ENCODE peak calls at places on chromosomes 12 and 14, in seven cellular contexts. R, Q, O, H, E, W and A are unnamed samples. For H4K20me1, the result is how much of the 10 kb centered on the place peaks cover.

GRCh38 chr12:14716848-14717444 is 20.5 kb upstream of the GUCY2C start:
- DNase-seq in E (peak), W (peak), Q (peak), O (peak), H (peak), R (peak), A (peak)

GRCh38 chr14:55556929-55557623 is 22.9 kb upstream of the KTN1 start:
- DNase-seq in H (peak), Q (peak), E (peak), R (no peak), O (peak), W (peak), A (no peak)

GRCh38 chr12:116919706-116920485 is 9.1 kb downstream of the FBXW8 start:
- DNase-seq in E (no peak), H (no peak), W (no peak), R (no peak), Q (no peak), O (no peak), A (no peak)

GRCh38 chr14:59871166-59871495 is 555 bp upstream of the RTN1 start:
- DNase-seq in R (no peak), Q (no peak), W (no peak), E (no peak), O (no peak), H (no peak), A (no peak)

GRCh38 chr14:29637406-29637805 is 290.2 kb downstream of the PRKD1 start:
- DNase-seq in Q (peak), H (peak), W (peak), E (no peak), O (peak), R (no peak), A (no peak)

GRCh38 chr12:94171595-94171930 is 23.2 kb downstream of the PLXNC1 start:
- DNase-seq in H (peak), O (peak), E (no peak), W (peak), Q (peak), R (no peak), A (no peak)

GRCh38 chr14:25537846-25538455 is 488.0 kb upstream of the STXBP6 start:
- DNase-seq in O (peak), W (no peak), R (peak), H (no peak), Q (no peak), E (peak), A (peak)

GRCh38 chr14:100673085-100673806 is 53.4 kb upstream of the DLK1 start:
- DNase-seq in W (no peak), R (no peak), E (peak), O (no peak), Q (no peak), H (no peak), A (no peak)

GRCh38 chr14:87014854-87015253 is 978.1 kb downstream of the GALC start:
- DNase-seq in R (no peak), W (no peak), E (no peak), H (no peak), O (no peak), Q (no peak), A (peak)

GRCh38 chr12:63362801-63363200 is 211.8 kb upstream of the AVPR1A start:
- DNase-seq in H (no peak), Q (peak), W (peak), O (no peak), R (no peak), E (no peak), A (no peak)

GRCh38 chr14:64507376-64508156 is 3.0 kb downstream of the ZBTB1 start:
- DNase-seq in W (peak), H (peak), Q (peak), E (no peak), R (no peak), O (peak), A (peak)

GRCh38 chr14:53999061-53999488 is 42.5 kb upstream of the BMP4 start:
- DNase-seq in W (peak), E (peak), H (peak), Q (peak), R (no peak), O (peak), A (no peak)

GRCh38 chr14:102538598-102539543 is 29.3 kb upstream of the ANKRD9 start:
- DNase-seq in W (no peak), R (no peak), E (no peak), O (no peak), Q (no peak), H (no peak), A (no peak)

GRCh38 chr14:62373889-62374394 is 611.7 kb downstream of the SNAPC1 start:
- DNase-seq in W (peak), E (no peak), Q (peak), R (no peak), O (no peak), H (peak), A (no peak)

GRCh38 chr12:3061129-3061857 is 15.9 kb upstream of the TSPAN9 start:
- DNase-seq in H (peak), Q (peak), E (no peak), W (peak), R (no peak), O (peak), A (no peak)

GRCh38 chr14:54594531-54594930 is 27.6 kb downstream of the SAMD4A start:
- DNase-seq in E (no peak), W (peak), O (peak), H (no peak), Q (peak), R (no peak), A (no peak)

GRCh38 chr14:95104911-95105310 is 52.4 kb downstream of the DICER1 start:
- DNase-seq in R (no peak), W (no peak), E (no peak), O (no peak), Q (no peak), H (no peak), A (no peak)

GRCh38 chr14:56120091-56120632 is 2.0 kb downstream of the PELI2 start:
- DNase-seq in H (peak), O (peak), R (no peak), E (peak), Q (no peak), W (no peak), A (no peak)

GRCh38 chr12:70948976-70949336 is 28.4 kb upstream of the PTPRR start:
- DNase-seq in O (no peak), Q (no peak), R (no peak), W (no peak), E (no peak), H (no peak), A (no peak)

GRCh38 chr12:108302471-108303311 is 36.4 kb downstream of the CMKLR1 start:
- DNase-seq in O (peak), H (no peak), E (peak), Q (peak), W (peak), R (no peak), A (no peak)

GRCh38 chr12:112236786-112237185 is 111.4 kb downstream of the TRAFD1 start:
- DNase-seq in Q (no peak), H (no peak), O (no peak), E (no peak), W (no peak), R (no peak), A (no peak)

GRCh38 chr14:79018846-79019245 is 848.7 kb downstream of the NRXN3 start:
- DNase-seq in Q (peak), H (peak), R (no peak), W (peak), E (no peak), O (peak), A (no peak)

GRCh38 chr12:48796976-48797375 is 8.1 kb upstream of the ADCY6 start:
- DNase-seq in E (no peak), R (no peak), W (peak), O (peak), H (no peak), Q (peak), A (no peak)

GRCh38 chr12:44833561-44833960 is 42.6 kb downstream of the NELL2 start:
- DNase-seq in H (no peak), E (peak), W (no peak), O (no peak), R (no peak), Q (no peak), A (no peak)

GRCh38 chr12:114935658-114936057 is 251.7 kb upstream of the TBX3 start:
- DNase-seq in H (no peak), Q (no peak), W (no peak), E (no peak), O (no peak), R (no peak), A (no peak)

GRCh38 chr12:108856428-108857157 is 790 bp downstream of the SSH1 start:
- DNase-seq in O (peak), Q (peak), E (peak), W (peak), R (peak), H (peak), A (peak)

GRCh38 chr14:97824218-97824617 is 1027.0 kb downstream of the VRK1 start:
- DNase-seq in H (no peak), E (no peak), R (no peak), Q (no peak), W (no peak), O (no peak), A (peak)

GRCh38 chr14:56359245-56359644 is 220.4 kb upstream of the TMEM260 start:
- DNase-seq in Q (no peak), R (peak), H (no peak), E (no peak), W (no peak), O (no peak), A (no peak)

GRCh38 chr12:27081668-27082091 is 698 bp downstream of the C12orf71 start:
- DNase-seq in Q (no peak), E (peak), O (peak), H (peak), R (no peak), W (no peak), A (no peak)

GRCh38 chr12:43401096-43401495 is 150.9 kb downstream of the ADAMTS20 start:
- DNase-seq in H (no peak), E (no peak), R (no peak), W (no peak), Q (no peak), O (no peak), A (no peak)

DNA sequence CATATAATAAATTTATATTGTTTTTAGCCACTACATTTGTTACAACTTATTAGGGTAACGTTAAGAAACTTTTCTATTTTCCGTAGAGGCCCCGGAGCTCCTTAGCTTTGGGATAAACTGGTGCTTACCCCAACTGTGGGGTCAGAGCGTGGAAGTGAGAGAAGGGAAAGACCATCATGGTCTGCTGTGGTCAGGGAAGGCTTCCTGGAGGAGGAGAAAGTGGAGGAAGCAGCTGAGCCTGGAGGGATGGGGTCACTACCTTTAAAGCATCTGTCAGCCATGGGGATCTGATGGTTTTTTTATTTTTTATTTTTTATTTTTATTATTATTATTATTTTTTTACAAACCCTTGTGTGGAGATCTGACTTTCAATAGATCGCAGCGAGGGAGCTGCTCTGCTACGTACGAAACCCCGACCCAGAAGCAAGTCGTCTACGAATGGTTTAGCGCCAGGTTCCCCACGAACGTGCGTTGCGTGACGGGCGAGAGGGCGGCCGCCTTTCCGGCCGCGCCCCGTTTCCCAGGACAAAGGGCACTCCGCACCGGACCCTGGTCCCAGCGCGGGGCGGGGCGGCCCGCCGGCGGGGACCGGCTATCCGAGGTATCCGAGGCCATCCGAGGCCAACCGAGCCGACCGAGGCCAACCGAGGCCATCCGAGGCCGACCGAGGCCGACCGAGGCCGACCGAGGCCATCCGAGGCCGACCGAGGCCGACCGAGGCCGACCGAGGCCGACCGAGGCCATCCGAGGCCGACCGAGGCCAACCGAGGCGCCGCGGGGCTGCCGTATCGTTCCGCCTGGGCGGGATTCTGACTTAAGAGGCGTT is 1101.2 kb upstream of the TMEM132C start:
- DNase-seq in O (peak), H (peak), E (peak), W (peak), Q (peak), R (peak), A (no peak)
- H3K27ac ChIP-seq in O (peak), H (peak), E (no peak), W (peak), Q (peak), R (no peak), A (no peak)

GRCh38 chr12:120882055-120882555 is 22.1 kb downstream of the SPPL3 start:
- DNase-seq in H (no peak), E (no peak), W (no peak), Q (no peak), O (no peak), R (no peak), A (no peak)
- H4K20me1 ChIP-seq in H (under half), E (under half), W (half or more), Q (under half), O (under half), R (under half), A (under half)

GRCh38 chr12:119050663-119051062 is 69.3 kb downstream of the SRRM4 start:
- DNase-seq in O (no peak), Q (no peak), H (no peak), R (no peak), W (no peak), E (no peak), A (no peak)
- H3K9ac ChIP-seq in O (no peak), Q (no peak), H (no peak), R (no peak), W (no peak), E (no peak), A (no peak)

GRCh38 chr12:22900401-22900800 is 275.4 kb downstream of the ETNK1 start:
- DNase-seq in E (no peak), H (no peak), O (no peak), R (no peak), W (no peak), Q (no peak), A (no peak)
- H3K27ac ChIP-seq in E (peak), H (no peak), O (no peak), R (no peak), W (no peak), Q (no peak), A (no peak)

GRCh38 chr12:124436366-124436765 is 131.0 kb downstream of the NCOR2 start:
- DNase-seq in E (no peak), O (peak), Q (no peak), W (no peak), R (no peak), H (peak), A (no peak)
- H4K20me1 ChIP-seq in E (half or more), O (under half), Q (under half), W (under half), R (under half), H (under half), A (under half)